ENCODE peak calls at places on chromosomes 4 and X, in five cellular contexts. X is astrocyte of the spinal cord, G is astrocyte, T is left lung, C is dorsolateral prefrontal cortex. L is an unnamed sample.

GRCh38 chr4:179361978-179362486 is 1919.8 kb upstream of the AGA start:
- DNase-seq in X (no peak), G (no peak), T (no peak), C (no peak), L (no peak)

GRCh38 chrX:133321441-133321840 is 93.8 kb downstream of the GPC4 start:
- DNase-seq in X (no peak), G (peak; percentile 32), T (no peak), C (no peak), L (no peak)

GRCh38 chr4:56613101-56613862 is 67.8 kb downstream of the HOPX start:
- DNase-seq in X (peak; percentile 85), G (peak; percentile 84), T (no peak), C (no peak), L (no peak)

GRCh38 chr4:17276821-17277220 is 235.1 kb downstream of the QDPR start:
- DNase-seq in X (peak; percentile 42), G (peak; percentile 53), T (no peak), C (no peak), L (no peak)

GRCh38 chrX:78527263-78527662 is 131.9 kb downstream of the RTL3 start:
- DNase-seq in X (peak; percentile 43), G (peak; percentile 41), T (no peak), C (no peak), L (no peak)

GRCh38 chr4:138728566-138728965 is 287.0 kb upstream of the NOCT start:
- DNase-seq in X (no peak), G (no peak), T (no peak), C (no peak), L (no peak)

GRCh38 chrX:37785569-37785968 is 5.7 kb downstream of the CYBB start:
- DNase-seq in X (peak; percentile 3), G (no peak), T (no peak), C (no peak), L (no peak)

GRCh38 chrX:68878977-68879376 is 50.2 kb downstream of the EFNB1 start:
- DNase-seq in X (no peak), G (no peak), T (no peak), C (no peak), L (no peak)

GRCh38 chrX:153648358-153649177 is 1.6 kb downstream of the DUSP9 start:
- DNase-seq in X (no peak), G (no peak), T (peak; percentile 13), C (no peak), L (no peak)

GRCh38 chrX:139429913-139430312 is 100.6 kb upstream of the F9 start:
- DNase-seq in X (no peak), G (peak; percentile 16), T (no peak), C (no peak), L (no peak)

GRCh38 chr4:25050370-25051098 is 19.8 kb upstream of the LGI2 start:
- DNase-seq in X (no peak), G (no peak), T (no peak), C (no peak), L (no peak)

GRCh38 chr4:26568446-26568994 is 15.4 kb upstream of the TBC1D19 start:
- DNase-seq in X (peak; percentile 98), G (peak; percentile 98), T (no peak), C (no peak), L (no peak)

GRCh38 chrX:24148535-24149345 is 789 bp upstream of the ZFX start:
- DNase-seq in X (peak; percentile 48), G (peak; percentile 55), T (no peak), C (no peak), L (no peak)

GRCh38 chr4:80361329-80361900 is 25.9 kb downstream of the CFAP299 start:
- DNase-seq in X (peak; percentile 40), G (no peak), T (no peak), C (no peak), L (no peak)

GRCh38 chrX:25156323-25156722 is 140.6 kb upstream of the ARX start:
- DNase-seq in X (peak; percentile 74), G (peak; percentile 36), T (no peak), C (no peak), L (no peak)

GRCh38 chrX:140507982-140508305 is 3.1 kb upstream of the SOX3 start:
- DNase-seq in X (peak; percentile 35), G (no peak), T (peak; percentile 59), C (no peak), L (no peak)

GRCh38 chrX:66633541-66633940 is 5.3 kb downstream of the EDA2R start:
- DNase-seq in X (peak; percentile 65), G (peak; percentile 85), T (no peak), C (no peak), L (no peak)

DNA sequence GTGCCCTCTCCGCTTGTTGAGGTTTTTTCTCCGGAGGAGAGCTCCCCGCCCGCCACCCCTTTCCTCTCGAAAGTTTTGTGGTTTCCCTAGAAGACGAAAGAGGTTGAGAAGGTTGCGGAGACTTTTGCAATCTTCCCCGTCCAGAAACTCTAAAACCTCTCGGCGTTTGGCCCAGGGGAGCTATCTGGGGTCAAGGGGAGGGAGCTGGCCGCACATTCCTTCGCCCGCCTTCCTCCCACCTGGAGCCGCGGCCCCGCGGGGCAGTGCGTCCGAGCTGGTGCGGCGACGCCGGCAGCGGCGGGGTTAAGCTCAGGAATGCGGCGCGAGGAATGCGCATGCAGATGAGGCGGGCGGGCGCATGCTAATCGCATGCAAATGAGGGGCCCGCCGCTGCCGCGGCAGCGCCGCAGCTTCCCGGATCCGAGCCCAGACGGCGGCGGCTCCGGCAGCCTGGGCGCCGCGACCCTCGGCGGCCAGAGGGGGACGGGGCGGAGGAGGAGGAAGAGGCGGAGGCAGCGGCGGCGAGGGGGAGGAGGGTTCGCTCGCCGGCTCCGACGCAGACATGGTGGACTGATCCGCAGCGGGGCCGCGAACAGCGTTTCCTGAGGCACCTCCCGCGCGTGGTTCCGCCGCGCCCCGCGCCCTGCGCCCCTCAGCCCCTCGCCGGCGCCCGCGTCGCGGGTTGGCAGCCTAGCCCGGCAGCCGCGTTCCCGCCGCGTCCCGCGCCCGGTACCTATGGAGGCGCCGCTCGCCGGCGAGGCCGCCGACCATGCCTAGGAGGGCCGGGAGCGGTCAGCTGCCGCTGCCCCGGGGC is at the start of gene WWC2:
- DNase-seq in X (peak; percentile 95), G (peak; percentile 89), T (peak; percentile 91), C (peak; percentile 83), L (peak; percentile 94)
- TF ChIP-seq CTCF in X (no peak), G (no peak), T (peak; percentile 33), C (no peak), L (no peak)

GRCh38 chr4:7396186-7396585 is 38.5 kb downstream of the PSAPL1 start:
- DNase-seq in X (no peak), G (no peak), T (no peak), C (no peak), L (no peak)

GRCh38 chr4:7394184-7394575 is 40.5 kb downstream of the PSAPL1 start:
- DNase-seq in X (no peak), G (no peak), T (peak; percentile 14), C (no peak), L (no peak)

GRCh38 chr4:7395635-7396034 is 39.1 kb downstream of the PSAPL1 start:
- DNase-seq in X (no peak), G (no peak), T (peak; percentile 9), C (no peak), L (no peak)

GRCh38 chr4:7393491-7394183 is 41.1 kb downstream of the PSAPL1 start:
- DNase-seq in X (no peak), G (no peak), T (peak; percentile 25), C (no peak), L (no peak)

DNA sequence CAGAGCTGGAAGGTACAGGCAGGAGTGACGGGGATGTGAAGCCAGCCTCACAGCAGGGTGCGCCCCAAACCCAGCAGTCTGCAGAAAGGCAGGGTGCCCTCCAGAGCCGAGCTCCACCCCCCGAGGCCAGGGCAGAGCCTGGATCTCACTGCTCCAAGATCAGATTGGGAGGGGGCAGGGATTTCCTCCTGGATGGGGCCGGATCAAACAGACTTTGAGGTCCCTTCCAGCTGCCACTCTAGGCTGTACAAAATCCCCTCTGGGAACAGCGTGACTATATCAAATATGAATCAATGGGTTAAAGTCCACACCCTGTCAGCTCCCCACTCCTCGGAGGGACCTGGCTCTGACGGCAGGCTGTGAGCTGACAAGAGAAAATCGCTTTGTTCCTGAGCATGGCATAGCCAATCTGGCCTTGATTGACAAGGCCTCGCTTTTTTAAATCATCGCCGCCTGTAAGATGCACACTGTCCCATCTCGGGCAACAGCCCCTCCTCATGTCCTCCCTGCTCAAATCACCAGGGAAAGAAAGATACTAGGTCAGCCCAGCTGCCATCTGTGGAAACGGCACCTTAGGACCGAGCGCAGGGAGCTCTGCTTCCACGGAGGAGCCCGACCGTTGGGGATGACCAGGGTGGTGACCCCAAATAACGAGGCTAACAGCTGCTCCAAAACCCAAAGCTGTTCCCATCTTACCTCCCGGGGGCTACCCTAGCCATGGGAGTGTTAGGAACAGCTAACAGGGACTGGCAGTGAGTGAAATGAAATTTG is 39.9 kb downstream of the PSAPL1 start:
- DNase-seq in X (no peak), G (no peak), T (peak; percentile 19), C (no peak), L (peak; percentile 43)
- TF ChIP-seq CTCF in X (no peak), G (no peak), T (no peak), C (no peak), L (no peak)

GRCh38 chr4:41189076-41189475 is 25.3 kb downstream of the APBB2 start:
- DNase-seq in X (no peak), G (no peak), T (no peak), C (no peak), L (no peak)
- TF ChIP-seq CTCF in X (no peak), G (no peak), T (no peak), C (no peak), L (no peak)

DNA sequence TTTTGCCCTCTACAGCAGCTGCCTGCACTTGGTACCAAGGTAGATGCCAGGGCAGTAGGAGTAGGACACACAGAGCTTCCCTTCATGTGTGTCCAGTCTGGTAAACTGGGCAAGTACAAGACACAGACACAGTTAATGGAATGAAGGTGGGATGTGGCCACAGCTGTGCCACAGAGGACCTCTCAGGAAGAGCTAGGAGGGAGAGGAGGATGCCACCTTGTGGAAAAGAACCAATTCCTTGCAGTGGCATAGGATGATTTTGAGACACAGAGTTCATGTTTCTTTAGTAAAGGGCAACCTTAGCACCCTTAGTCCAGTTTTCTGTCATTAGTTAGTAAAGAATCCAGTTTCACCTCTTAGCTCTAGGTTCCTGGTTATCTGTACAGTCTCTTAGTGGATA is 36.3 kb upstream of the TBC1D14 start:
- DNase-seq in X (no peak), G (no peak), T (no peak), C (no peak), L (no peak)
- TF ChIP-seq CTCF in X (peak; percentile 15), G (no peak), T (no peak), C (no peak), L (no peak)

L was measured in chondrocyte.